ENCODE peak calls at places on chromosomes 12 and 14, in seven cellular contexts. I is OCI-LY7, F is fibroblast of lung, P is K562, H is A549, G is adrenal gland, X is Panc1. D is an unnamed sample.

GRCh38 chr12:34396861-34397590 is 374.7 kb downstream of the ALG10 start:
- DNase-seq in I (no peak), F (no peak), P (peak; percentile 1), H (no peak), G (peak; percentile 6), X (no peak), D (peak; percentile 1)

GRCh38 chr12:88401153-88401552 is 179.1 kb downstream of the KITLG start:
- DNase-seq in I (no peak), F (peak; percentile 36), P (no peak), H (no peak), G (no peak), X (no peak), D (no peak)

GRCh38 chr14:68651652-68652432 is 141.0 kb downstream of the ZFP36L1 start:
- DNase-seq in I (no peak), F (peak; percentile 45), P (peak; percentile 39), H (no peak), G (no peak), X (no peak), D (no peak)

GRCh38 chr12:6769003-6769389 is 2.8 kb downstream of the PTMS start:
- DNase-seq in I (no peak), F (peak; percentile 51), P (peak; percentile 36), H (no peak), G (peak; percentile 40), X (no peak), D (peak; percentile 97)

GRCh38 chr12:5171701-5172100 is 128.0 kb downstream of the KCNA5 start:
- DNase-seq in I (peak; percentile 4), F (peak; percentile 56), P (peak; percentile 18), H (peak; percentile 31), G (peak; percentile 17), X (peak; percentile 2), D (peak; percentile 40)

GRCh38 chr14:101780390-101780789 is 18.9 kb downstream of the PPP2R5C start:
- DNase-seq in I (no peak), F (no peak), P (no peak), H (no peak), G (peak; percentile 19), X (no peak), D (no peak)

GRCh38 chr12:76250256-76250655 is 98.0 kb downstream of the BBS10 start:
- DNase-seq in I (no peak), F (peak; percentile 54), P (no peak), H (no peak), G (no peak), X (no peak), D (no peak)

GRCh38 chr14:76101980-76102379 is 49.7 kb upstream of the GPATCH2L start:
- DNase-seq in I (no peak), F (no peak), P (no peak), H (no peak), G (no peak), X (no peak), D (no peak)

GRCh38 chr12:27013606-27014084 is 539 bp downstream of the TM7SF3 start:
- DNase-seq in I (peak; percentile 56), F (peak; percentile 42), P (peak; percentile 25), H (peak; percentile 27), G (no peak), X (no peak), D (peak; percentile 19)

GRCh38 chr12:53618340-53618739 is 7.8 kb downstream of the ATF7 start:
- DNase-seq in I (peak; percentile 62), F (no peak), P (no peak), H (no peak), G (no peak), X (no peak), D (no peak)

GRCh38 chr14:90611936-90612335 is 204.3 kb downstream of the TTC7B start:
- DNase-seq in I (no peak), F (no peak), P (no peak), H (no peak), G (no peak), X (no peak), D (no peak)

GRCh38 chr12:107122452-107122958 is 29.2 kb upstream of the CRY1 start:
- DNase-seq in I (no peak), F (no peak), P (no peak), H (no peak), G (no peak), X (no peak), D (peak; percentile 73)

GRCh38 chr12:131827961-131828534 is at the start of gene MMP17:
- DNase-seq in I (no peak), F (peak; percentile 62), P (peak; percentile 86), H (peak; percentile 56), G (no peak), X (no peak), D (peak; percentile 71)

GRCh38 chr12:131829795-131830334 is 1.7 kb downstream of the MMP17 start:
- DNase-seq in I (no peak), F (no peak), P (no peak), H (no peak), G (peak; percentile 14), X (no peak), D (no peak)

GRCh38 chr12:131829351-131829794 is 1.2 kb downstream of the MMP17 start:
- DNase-seq in I (no peak), F (peak; percentile 18), P (no peak), H (no peak), G (no peak), X (no peak), D (no peak)

GRCh38 chr12:131830335-131831020 is 2.3 kb downstream of the MMP17 start:
- DNase-seq in I (peak; percentile 14), F (peak; percentile 81), P (peak; percentile 87), H (peak; percentile 58), G (peak; percentile 61), X (no peak), D (peak; percentile 85)

DNA sequence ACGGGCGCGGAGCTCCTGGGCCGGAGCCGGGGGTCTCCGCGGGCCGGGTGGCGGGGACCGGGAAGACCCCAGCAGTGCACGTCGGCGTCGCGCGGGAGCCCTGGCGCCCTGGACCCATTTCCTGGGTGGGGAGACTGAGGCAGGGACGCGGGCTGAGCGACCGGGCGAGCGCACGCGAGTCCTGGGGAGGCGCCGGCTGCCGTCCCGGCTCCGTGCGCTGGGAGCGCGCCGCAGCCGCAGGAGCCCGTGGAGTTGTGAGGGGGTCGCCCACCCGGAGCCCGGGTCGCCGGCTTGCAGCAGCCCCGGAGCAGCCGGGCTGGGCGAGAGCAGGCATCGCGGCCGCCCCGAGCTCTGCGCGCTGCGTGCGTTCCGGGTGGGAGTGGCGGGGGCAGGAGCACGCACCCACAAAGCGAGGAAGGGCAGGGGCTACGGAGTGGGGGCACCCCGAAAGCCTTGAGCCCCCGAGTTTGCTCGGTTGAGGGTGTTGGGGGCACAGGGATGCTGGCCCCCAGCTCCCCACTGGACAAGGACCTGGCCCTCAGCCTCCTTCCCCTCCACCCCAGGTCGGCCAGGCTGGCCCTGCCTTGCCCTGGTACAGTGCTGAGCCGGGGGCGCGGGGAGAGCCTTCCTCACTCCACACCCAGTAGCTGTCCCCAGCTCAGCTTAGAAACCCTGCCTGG is 618 bp downstream of the MMP17 start:
- DNase-seq in I (no peak), F (no peak), P (no peak), H (no peak), G (no peak), X (no peak), D (peak; percentile 40)
- H3K4me3 ChIP-seq in I (no peak overlapping the region), F (peak overlapping the region; percentile 67), P (peak overlapping the region; percentile 54), H (peak overlapping the region; percentile 91), G (no peak overlapping the region), X (peak overlapping the region; percentile 76), D (peak overlapping the region; percentile 52)

GRCh38 chr12:30694971-30695326 is 720 bp downstream of the IPO8 start:
- DNase-seq in I (peak; percentile 26), F (peak; percentile 58), P (peak; percentile 19), H (peak; percentile 57), G (peak; percentile 45), X (no peak), D (peak; percentile 35)

GRCh38 chr12:30694412-30694955 is 1.2 kb downstream of the IPO8 start:
- DNase-seq in I (peak; percentile 50), F (no peak), P (peak; percentile 16), H (no peak), G (no peak), X (no peak), D (no peak)

GRCh38 chr12:30696486-30696885 is 817 bp upstream of the IPO8 start:
- DNase-seq in I (no peak), F (no peak), P (no peak), H (no peak), G (no peak), X (no peak), D (no peak)

GRCh38 chr12:30696103-30696408 is 387 bp upstream of the IPO8 start:
- DNase-seq in I (no peak), F (no peak), P (no peak), H (no peak), G (no peak), X (no peak), D (no peak)

GRCh38 chr12:30695327-30696102 is at the start of gene IPO8:
- DNase-seq in I (peak; percentile 92), F (peak; percentile 93), P (peak; percentile 94), H (peak; percentile 89), G (peak; percentile 92), X (peak; percentile 57), D (peak; percentile 95)
- TF ChIP-seq CTCF in I (peak; percentile 69), F (peak; percentile 25), P (peak; percentile 25), H (peak; percentile 28), G (peak; percentile 26), X (peak; percentile 73), D (peak; percentile 55)

GRCh38 chr12:123109319-123109772 is 41.5 kb downstream of the PITPNM2 start:
- DNase-seq in I (no peak), F (no peak), P (no peak), H (no peak), G (no peak), X (no peak), D (no peak)

GRCh38 chr12:123114305-123115083 is 36.4 kb downstream of the PITPNM2 start:
- DNase-seq in I (no peak), F (no peak), P (no peak), H (no peak), G (no peak), X (no peak), D (no peak)

GRCh38 chr12:123111498-123112165 is 39.3 kb downstream of the PITPNM2 start:
- DNase-seq in I (no peak), F (peak; percentile 83), P (no peak), H (no peak), G (no peak), X (no peak), D (no peak)

GRCh38 chr12:123115409-123116111 is 35.3 kb downstream of the PITPNM2 start:
- DNase-seq in I (no peak), F (peak; percentile 97), P (no peak), H (no peak), G (peak; percentile 69), X (no peak), D (no peak)

DNA sequence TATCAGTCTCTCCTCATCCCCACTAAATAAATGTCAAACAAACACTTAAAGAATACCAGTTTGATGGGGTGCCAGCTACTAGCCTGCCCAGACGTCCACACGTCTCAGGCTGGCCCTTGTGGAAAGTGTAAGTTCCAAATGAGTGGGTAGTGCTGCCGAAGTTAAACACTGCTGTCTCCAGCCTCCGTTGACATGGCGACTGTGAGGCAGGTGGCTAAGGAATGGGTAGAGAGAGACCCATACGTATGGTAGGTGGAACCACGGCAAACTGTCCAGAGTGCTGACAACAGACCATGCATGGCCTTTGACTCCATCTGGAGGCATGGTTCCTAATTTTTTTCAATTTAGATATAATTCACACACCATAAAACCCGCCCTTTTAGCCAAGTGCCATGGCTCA is 37.9 kb downstream of the PITPNM2 start:
- DNase-seq in I (no peak), F (no peak), P (no peak), H (no peak), G (no peak), X (no peak), D (no peak)
- H3K27ac ChIP-seq in I (no peak overlapping the region), F (no peak overlapping the region), P (no peak overlapping the region), H (no peak overlapping the region), G (no peak overlapping the region), X (no peak overlapping the region), D (no peak overlapping the region)

GRCh38 chr12:122244565-122245371 is 18.9 kb upstream of the DIABLO start:
- DNase-seq in I (no peak), F (no peak), P (no peak), H (no peak), G (no peak), X (no peak), D (no peak)
- H3K4me3 ChIP-seq in I (no peak overlapping the region), F (no peak overlapping the region), P (no peak overlapping the region), H (no peak overlapping the region), G (no peak overlapping the region), X (no peak overlapping the region), D (no peak overlapping the region)